ENCODE peak calls at places on chromosomes 16 and 17, in ten cellular contexts. N is mucosa of descending colon, L is NCI-H2081, O is fibroblast of gingiva, V is fibroblast of pulmonary artery, B is NCI-H446, Y is NCI-H345, X is cardiac muscle cell, U is HL-60, Z is C1 segment of cervical spinal cord. C is an unnamed sample.
A peak's percentile ranks its signal among the peaks of the same experiment; 100 is the strongest.

GRCh38 chr17:81102352-81102751 is 63.0 kb upstream of the PVALEF start:
- DNase-seq in N (no peak), L (no peak), O (no peak), V (no peak), B (no peak), Y (no peak), X (no peak), U (no peak), Z (no peak), C (no peak)

GRCh38 chr17:10622610-10623485 is 34.3 kb downstream of the MYH3 start:
- DNase-seq in N (no peak), L (no peak), O (no peak), V (no peak), B (no peak), Y (no peak), X (no peak), U (no peak), Z (no peak), C (no peak)

GRCh38 chr17:40480501-40481003 is 20.9 kb downstream of the TNS4 start:
- DNase-seq in N (peak; percentile 47), L (peak; percentile 29), O (peak; percentile 69), V (peak; percentile 84), B (no peak), Y (no peak), X (no peak), U (peak; percentile 62), Z (no peak), C (no peak)

GRCh38 chr16:67672306-67672705 is 5.7 kb downstream of the C16orf86 start:
- DNase-seq in N (no peak), L (no peak), O (no peak), V (no peak), B (no peak), Y (no peak), X (no peak), U (no peak), Z (no peak), C (no peak)

GRCh38 chr16:86249631-86250030 is 260.7 kb upstream of the FOXF1 start:
- DNase-seq in N (no peak), L (no peak), O (no peak), V (no peak), B (no peak), Y (no peak), X (no peak), U (no peak), Z (no peak), C (no peak)

GRCh38 chr16:74623214-74623842 is 16.4 kb upstream of the GLG1 start:
- DNase-seq in N (peak; percentile 15), L (peak; percentile 5), O (peak; percentile 45), V (peak; percentile 78), B (no peak), Y (no peak), X (peak; percentile 66), U (no peak), Z (no peak), C (peak; percentile 3)

GRCh38 chr17:81513669-81514484 is 1.3 kb upstream of the ACTG1 start:
- DNase-seq in N (peak; percentile 71), L (peak; percentile 81), O (peak; percentile 67), V (peak; percentile 75), B (no peak), Y (peak; percentile 77), X (peak; percentile 87), U (peak; percentile 60), Z (no peak), C (peak; percentile 68)

GRCh38 chr16:66849543-66849942 is 5.3 kb downstream of the CA7 start:
- DNase-seq in N (no peak), L (no peak), O (no peak), V (no peak), B (no peak), Y (no peak), X (no peak), U (no peak), Z (no peak), C (no peak)

GRCh38 chr16:84851192-84852127 is 31.7 kb downstream of the CRISPLD2 start:
- DNase-seq in N (no peak), L (no peak), O (peak; percentile 88), V (peak; percentile 89), B (no peak), Y (peak; percentile 62), X (no peak), U (no peak), Z (no peak), C (no peak)

GRCh38 chr17:2853722-2854580 is 57.7 kb downstream of the RAP1GAP2 start:
- DNase-seq in N (peak; percentile 42), L (peak; percentile 2), O (no peak), V (no peak), B (no peak), Y (peak; percentile 38), X (peak; percentile 60), U (no peak), Z (no peak), C (no peak)

GRCh38 chr16:28951410-28951943 is 740 bp downstream of the NFATC2IP start:
- DNase-seq in N (peak; percentile 53), L (no peak), O (no peak), V (no peak), B (no peak), Y (no peak), X (no peak), U (no peak), Z (no peak), C (no peak)

GRCh38 chr16:65910291-65910690 is 456.2 kb upstream of the CDH5 start:
- DNase-seq in N (no peak), L (no peak), O (no peak), V (no peak), B (no peak), Y (no peak), X (no peak), U (no peak), Z (no peak), C (no peak)

GRCh38 chr16:66427036-66427446 is at the start of gene BEAN1:
- DNase-seq in N (peak; percentile 9), L (peak; percentile 4), O (no peak), V (no peak), B (no peak), Y (no peak), X (peak; percentile 71), U (no peak), Z (no peak), C (no peak)

GRCh38 chr17:64002658-64003525 is 4.7 kb downstream of the PRR29 start:
- DNase-seq in N (no peak), L (no peak), O (no peak), V (no peak), B (no peak), Y (no peak), X (no peak), U (no peak), Z (no peak), C (no peak)

GRCh38 chr17:18225562-18226283 is at the start of gene LLGL1:
- DNase-seq in N (peak; percentile 19), L (no peak), O (no peak), V (no peak), B (no peak), Y (no peak), X (no peak), U (no peak), Z (no peak), C (no peak)

GRCh38 chr17:48609754-48610281 is 999 bp downstream of the HOXB7 start:
- DNase-seq in N (no peak), L (no peak), O (no peak), V (no peak), B (no peak), Y (peak; percentile 37), X (no peak), U (no peak), Z (no peak), C (no peak)

GRCh38 chr17:37671813-37672544 is 28.7 kb upstream of the DDX52 start:
- DNase-seq in N (no peak), L (no peak), O (peak; percentile 80), V (peak; percentile 72), B (no peak), Y (peak; percentile 75), X (no peak), U (no peak), Z (no peak), C (no peak)

GRCh38 chr17:31095239-31096105 is 695 bp downstream of the NF1 start:
- DNase-seq in N (peak; percentile 65), L (peak; percentile 17), O (peak; percentile 38), V (peak; percentile 37), B (no peak), Y (peak; percentile 41), X (peak; percentile 65), U (peak; percentile 64), Z (no peak), C (peak; percentile 69)

GRCh38 chr17:50487213-50488096 is 8.8 kb downstream of the RSAD1 start:
- DNase-seq in N (no peak), L (no peak), O (no peak), V (no peak), B (no peak), Y (no peak), X (no peak), U (no peak), Z (no peak), C (no peak)

GRCh38 chr17:3012926-3013581 is 50.4 kb downstream of the OR1D5 start:
- DNase-seq in N (peak; percentile 78), L (peak; percentile 17), O (peak; percentile 52), V (peak; percentile 74), B (peak; percentile 31), Y (peak; percentile 21), X (peak; percentile 77), U (peak; percentile 37), Z (peak; percentile 5), C (peak; percentile 52)

GRCh38 chr16:68676113-68676860 is 31.2 kb downstream of the CDH3 start:
- DNase-seq in N (no peak), L (no peak), O (no peak), V (no peak), B (no peak), Y (no peak), X (no peak), U (no peak), Z (no peak), C (no peak)

GRCh38 chr17:2395258-2396170 is 5.3 kb downstream of the MNT start:
- DNase-seq in N (peak; percentile 63), L (peak; percentile 14), O (peak; percentile 58), V (peak; percentile 36), B (no peak), Y (no peak), X (peak; percentile 49), U (no peak), Z (no peak), C (no peak)

GRCh38 chr16:66381585-66382170 is 15.2 kb downstream of the CDH5 start:
- DNase-seq in N (no peak), L (no peak), O (no peak), V (no peak), B (no peak), Y (no peak), X (no peak), U (no peak), Z (no peak), C (no peak)

GRCh38 chr17:69732272-69732671 is 317.8 kb downstream of the MAP2K6 start:
- DNase-seq in N (no peak), L (no peak), O (no peak), V (no peak), B (no peak), Y (no peak), X (no peak), U (no peak), Z (no peak), C (no peak)

GRCh38 chr16:4945560-4946502 is 8.9 kb upstream of the PPL start:
- DNase-seq in N (no peak), L (no peak), O (peak; percentile 20), V (no peak), B (no peak), Y (no peak), X (no peak), U (no peak), Z (no peak), C (no peak)

GRCh38 chr16:20306401-20306800 is 20.9 kb downstream of the GP2 start:
- DNase-seq in N (no peak), L (no peak), O (no peak), V (no peak), B (no peak), Y (no peak), X (no peak), U (no peak), Z (no peak), C (no peak)

GRCh38 chr17:36599546-36600250 is 1.7 kb upstream of the MRM1 start:
- DNase-seq in N (peak; percentile 15), L (no peak), O (no peak), V (no peak), B (no peak), Y (no peak), X (no peak), U (no peak), Z (no peak), C (no peak)

GRCh38 chr16:23072084-23072599 is 77.1 kb downstream of the USP31 start:
- DNase-seq in N (peak; percentile 86), L (no peak), O (no peak), V (peak; percentile 77), B (no peak), Y (no peak), X (no peak), U (no peak), Z (no peak), C (no peak)